ENCODE peak calls at places on chromosomes 7 and 10, in four cellular contexts. I is SW 1271; V is nephron progenitor cell; L is CD8-positive, alpha-beta memory T cell. A is an unnamed sample.

GRCh38 chr10:112775892-112776679 is 174.0 kb upstream of the TCF7L2 start:
- DNase-seq in L (no peak), I (no peak), V (no peak), A (no peak)

GRCh38 chr7:143876218-143876617 is 25.8 kb downstream of the TCAF1 start:
- DNase-seq in L (no peak), V (no peak), I (no peak), A (no peak)

GRCh38 chr7:116772423-116772852 is 89.9 kb upstream of the CAPZA2 start:
- DNase-seq in V (no peak), I (peak; percentile 87), L (no peak), A (peak; percentile 75)

GRCh38 chr10:26946103-26946907 is 85.5 kb upstream of the ABI1 start:
- DNase-seq in I (no peak), V (no peak), L (no peak), A (no peak)

GRCh38 chr10:89219512-89220218 is 12.5 kb upstream of the CH25H start:
- DNase-seq in L (no peak), V (no peak), I (no peak), A (no peak)

GRCh38 chr7:43577485-43577951 is 5.4 kb upstream of the STK17A start:
- DNase-seq in I (no peak), V (no peak), L (no peak), A (no peak)

GRCh38 chr10:29876008-29876555 is 183.3 kb downstream of the JCAD start:
- DNase-seq in V (no peak), I (no peak), L (no peak), A (no peak)

GRCh38 chr7:30351274-30351673 is 66.9 kb downstream of the ZNRF2 start:
- DNase-seq in L (no peak), V (no peak), I (no peak), A (no peak)

GRCh38 chr7:47293884-47294568 is 287.9 kb downstream of the TNS3 start:
- DNase-seq in I (no peak), L (no peak), V (no peak), A (no peak)

GRCh38 chr10:130022071-130022470 is 58.0 kb upstream of the EBF3 start:
- DNase-seq in V (no peak), L (no peak), I (no peak), A (no peak)